ENCODE peak calls at places on chromosomes 6 and 20, in eight cellular contexts. T is RWPE2; Q is NT2/D1; L is prostate gland; P is cardiac muscle cell; J is adrenal gland; V is CD8-positive, alpha-beta T cell; B is tibial nerve. G is an unnamed sample. For H3K36me3 and H3K27me3, the result is how much of the 10 kb centered on the place peaks cover.

GRCh38 chr6:10554826-10555225 is 33.7 kb downstream of the GCNT2 start:
- DNase-seq in V (no peak), P (no peak), L (no peak), T (no peak), Q (no peak), B (no peak), J (no peak), G (peak)

GRCh38 chr6:49849121-49849907 is 17.0 kb downstream of the CRISP1 start:
- DNase-seq in L (peak), J (no peak), Q (peak), V (no peak), P (peak), B (no peak), T (no peak), G (no peak)

GRCh38 chr6:10300071-10300470 is 114.8 kb downstream of the TFAP2A start:
- DNase-seq in B (no peak), P (no peak), Q (no peak), T (no peak), L (no peak), J (no peak), V (no peak), G (no peak)

GRCh38 chr6:149453597-149454340 is 31.0 kb downstream of the ZC3H12D start:
- DNase-seq in Q (no peak), V (no peak), J (no peak), B (no peak), T (no peak), L (no peak), P (no peak), G (no peak)

GRCh38 chr20:62668441-62669027 is 26.2 kb downstream of the SLCO4A1 start:
- DNase-seq in V (peak), B (no peak), T (no peak), P (peak), J (peak), Q (peak), L (peak), G (peak)

GRCh38 chr6:36334832-36335459 is 1.7 kb downstream of the BNIP5 start:
- DNase-seq in Q (no peak), T (no peak), J (no peak), L (no peak), P (no peak), V (no peak), B (no peak), G (no peak)

GRCh38 chr20:59817406-59817805 is 116.0 kb downstream of the SYCP2 start:
- DNase-seq in J (no peak), P (no peak), Q (no peak), T (no peak), L (no peak), B (no peak), V (no peak), G (peak)

GRCh38 chr6:157274116-157274470 is 49.2 kb downstream of the TMEM242 start:
- DNase-seq in J (no peak), B (no peak), L (no peak), V (no peak), T (no peak), Q (no peak), P (no peak), G (no peak)

GRCh38 chr6:2209226-2209809 is 36.1 kb downstream of the GMDS start:
- DNase-seq in T (no peak), P (peak), Q (peak), B (no peak), J (no peak), V (peak), L (peak), G (peak)

GRCh38 chr6:158283304-158284005 is 28.8 kb upstream of the TULP4 start:
- DNase-seq in V (no peak), Q (peak), B (no peak), J (no peak), L (no peak), P (peak), T (no peak), G (peak)

GRCh38 chr6:106102034-106102433 is 15.9 kb downstream of the PRDM1 start:
- DNase-seq in P (no peak), V (no peak), T (no peak), B (no peak), J (no peak), L (no peak), Q (no peak), G (no peak)

GRCh38 chr6:112466378-112467151 is 119.4 kb downstream of the RFPL4B start:
- DNase-seq in Q (no peak), T (no peak), J (no peak), V (no peak), P (peak), L (no peak), B (no peak), G (no peak)

GRCh38 chr6:99130897-99131873 is 183.4 kb upstream of the FBXL4 start:
- DNase-seq in V (no peak), T (no peak), L (no peak), J (no peak), B (no peak), P (no peak), Q (no peak), G (peak)

GRCh38 chr6:102798631-102799030 is 1405.1 kb downstream of the GRIK2 start:
- DNase-seq in V (no peak), J (no peak), L (no peak), P (no peak), B (no peak), T (no peak), Q (no peak), G (peak)

GRCh38 chr6:148002067-148002466 is 340.6 kb upstream of the SASH1 start:
- DNase-seq in V (no peak), L (no peak), B (no peak), J (no peak), P (no peak), T (no peak), Q (no peak), G (no peak)

GRCh38 chr20:32465092-32465900 is 107.2 kb downstream of the ASXL1 start:
- DNase-seq in P (peak), T (peak), L (no peak), V (no peak), J (peak), Q (no peak), B (no peak), G (peak)

GRCh38 chr6:30913721-30914075 is 340 bp upstream of the VARS2 start:
- DNase-seq in P (no peak), Q (no peak), V (no peak), B (no peak), J (no peak), L (no peak), T (peak), G (no peak)
- H3K36me3 ChIP-seq in P (under half), Q (half or more), V (under half), B (under half), J (half or more), L (under half), T (under half), G (under half)

GRCh38 chr6:32950010-32950409 is 2.9 kb downstream of the HLA-DMA start:
- DNase-seq in J (no peak), V (no peak), B (no peak), L (no peak), P (no peak), Q (no peak), T (no peak), G (no peak)
- H3K4me3 ChIP-seq in J (no peak), V (no peak), B (no peak), L (no peak), P (no peak), Q (no peak), T (no peak), G (no peak)

GRCh38 chr6:34065470-34066283 is 80.2 kb downstream of the GRM4 start:
- DNase-seq in P (peak), J (no peak), T (no peak), L (peak), Q (no peak), V (no peak), B (no peak), G (no peak)
- H3K27me3 ChIP-seq in P (under half), J (under half), T (under half), L (under half), Q (under half), V (under half), B (under half), G (under half)

GRCh38 chr6:42698217-42698616 is 24.2 kb downstream of the PRPH2 start:
- DNase-seq in L (no peak), V (no peak), P (no peak), Q (no peak), J (no peak), T (no peak), B (no peak), G (peak)
- H3K36me3 ChIP-seq in L (under half), V (under half), P (under half), Q (under half), J (under half), T (under half), B (under half), G (under half)

GRCh38 chr20:50378170-50379000 is 131.8 kb upstream of the PTPN1 start:
- DNase-seq in T (no peak), V (no peak), B (no peak), L (no peak), P (no peak), J (no peak), Q (no peak), G (no peak)
- H3K4me3 ChIP-seq in T (no peak), V (no peak), B (peak), L (no peak), P (no peak), J (no peak), Q (no peak), G (no peak)

DNA sequence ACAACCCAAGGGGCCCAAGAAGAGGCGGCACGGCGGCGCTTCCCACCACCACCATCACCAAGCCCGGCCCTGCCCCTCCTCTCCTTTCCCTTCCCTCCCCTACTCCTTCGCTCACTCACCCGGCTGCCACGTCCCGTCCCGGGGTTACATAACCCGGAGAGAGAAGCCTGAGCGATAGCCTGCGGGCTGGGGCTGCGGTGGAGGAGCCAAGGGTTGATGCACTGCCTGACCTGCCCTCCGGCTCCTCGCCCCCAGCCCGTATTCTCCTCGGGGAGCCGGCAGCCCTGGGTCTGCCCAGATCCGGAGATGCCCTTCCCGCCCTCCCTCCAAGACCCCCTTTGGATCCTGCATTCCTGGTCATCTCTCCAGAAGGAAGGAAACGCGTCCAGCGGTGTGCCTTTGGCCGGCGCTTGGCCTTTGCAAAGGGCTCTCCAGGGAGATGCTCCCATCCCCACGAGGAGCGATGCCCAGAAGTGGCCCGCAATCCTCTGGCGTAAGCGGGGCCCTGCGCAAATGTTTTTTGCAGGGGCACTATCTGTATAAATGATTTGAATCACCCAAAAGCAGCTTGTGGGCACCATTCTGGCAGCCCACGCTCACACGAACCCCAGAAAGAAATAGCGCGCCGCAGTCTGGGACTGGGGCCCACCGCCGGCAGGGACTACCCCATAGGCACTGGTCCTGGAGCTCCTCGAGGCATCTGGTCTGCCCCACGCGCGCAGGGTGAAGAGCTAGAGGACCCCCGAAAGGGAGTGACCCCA is 4.7 kb upstream of the CPXM1 start:
- DNase-seq in B (no peak), T (no peak), P (peak), V (no peak), Q (no peak), L (no peak), J (no peak), G (peak)
- H3K27me3 ChIP-seq in B (under half), T (under half), P (half or more), V (under half), Q (under half), L (under half), J (under half), G (half or more)